ENCODE peak calls at places on chromosomes 5 and 9, in five cellular contexts. T is IMR-90, L is body of pancreas, O is OCI-LY7, V is upper lobe of right lung. S is an unnamed sample.

GRCh38 chr5:149995385-149996085 is 4.9 kb downstream of the TIGD6 start:
- DNase-seq in T (no peak), L (no peak), O (no peak), V (no peak), S (no peak)

GRCh38 chr5:23089316-23089715 is 236.2 kb upstream of the CDH12 start:
- DNase-seq in T (no peak), L (no peak), O (no peak), V (no peak), S (no peak)

GRCh38 chr9:15622596-15622995 is 69.8 kb downstream of the CCDC171 start:
- DNase-seq in T (peak), L (no peak), O (peak), V (no peak), S (no peak)

GRCh38 chr9:99184427-99185327 is 37.1 kb downstream of the ALG2 start:
- DNase-seq in T (peak), L (peak), O (peak), V (peak), S (peak)

GRCh38 chr5:55427157-55427556 is 107.6 kb downstream of the PLPP1 start:
- DNase-seq in T (peak), L (peak), O (no peak), V (no peak), S (no peak)

GRCh38 chr9:81819859-81820546 is 108.2 kb upstream of the SPATA31D4 start:
- DNase-seq in T (peak), L (peak), O (no peak), V (no peak), S (no peak)

GRCh38 chr9:137298983-137299521 is 3.0 kb downstream of the NRARP start:
- DNase-seq in T (no peak), L (peak), O (no peak), V (peak), S (no peak)

GRCh38 chr5:83957188-83957587 is 236.5 kb upstream of the HAPLN1 start:
- DNase-seq in T (peak), L (no peak), O (no peak), V (no peak), S (no peak)

GRCh38 chr9:129885018-129885669 is 49.9 kb downstream of the USP20 start:
- DNase-seq in T (no peak), L (peak), O (peak), V (peak), S (peak)

GRCh38 chr9:108967916-108968315 is 33.7 kb downstream of the ABITRAM start:
- DNase-seq in T (no peak), L (no peak), O (no peak), V (no peak), S (no peak)

GRCh38 chr5:113005454-113005853 is 28.9 kb downstream of the DCP2 start:
- DNase-seq in T (peak), L (no peak), O (no peak), V (no peak), S (no peak)

GRCh38 chr9:115250646-115251045 is 132.7 kb upstream of the TNC start:
- DNase-seq in T (peak), L (no peak), O (no peak), V (no peak), S (no peak)

GRCh38 chr5:132714456-132715307 is 22.7 kb downstream of the KIF3A start:
- DNase-seq in T (peak), L (no peak), O (peak), V (no peak), S (no peak)

GRCh38 chr9:128702445-128702948 is at the start of gene PKN3:
- DNase-seq in T (peak), L (peak), O (peak), V (peak), S (peak)

GRCh38 chr9:4886698-4887097 is 94.0 kb downstream of the RCL1 start:
- DNase-seq in T (no peak), L (no peak), O (no peak), V (no peak), S (no peak)

GRCh38 chr5:179558912-179559279 is 8.5 kb downstream of the RUFY1 start:
- DNase-seq in T (peak), L (peak), O (no peak), V (peak), S (peak)

GRCh38 chr5:138438724-138439536 is at the start of gene REEP2:
- DNase-seq in T (peak), L (peak), O (peak), V (peak), S (peak)

GRCh38 chr9:18791074-18791473 is 241.9 kb downstream of the SAXO1 start:
- DNase-seq in T (peak), L (no peak), O (peak), V (no peak), S (peak)

GRCh38 chr5:142888469-142889085 is 118.4 kb downstream of the ARHGAP26 start:
- DNase-seq in T (peak), L (peak), O (peak), V (no peak), S (peak)

GRCh38 chr5:173755319-173755718 is 132.8 kb upstream of the CPEB4 start:
- DNase-seq in T (no peak), L (no peak), O (no peak), V (no peak), S (no peak)

GRCh38 chr5:34001231-34001935 is 6.5 kb downstream of the AMACR start:
- DNase-seq in T (peak), L (peak), O (no peak), V (peak), S (no peak)

GRCh38 chr9:21454149-21454548 is 13.9 kb downstream of the IFNA1 start:
- DNase-seq in T (peak), L (no peak), O (no peak), V (no peak), S (no peak)

GRCh38 chr9:136387217-136387616 is 12.8 kb downstream of the SNAPC4 start:
- DNase-seq in T (no peak), L (no peak), O (no peak), V (no peak), S (no peak)

GRCh38 chr5:40399349-40399748 is 280.4 kb upstream of the PTGER4 start:
- DNase-seq in T (peak), L (no peak), O (no peak), V (no peak), S (no peak)

GRCh38 chr9:132211570-132211969 is 49.7 kb downstream of the NTNG2 start:
- DNase-seq in T (no peak), L (no peak), O (no peak), V (no peak), S (no peak)

GRCh38 chr9:113577525-113578261 is 114.2 kb downstream of the RGS3 start:
- DNase-seq in T (peak), L (peak), O (no peak), V (no peak), S (no peak)

GRCh38 chr5:60209146-60209840 is 315.8 kb upstream of the PDE4D start:
- DNase-seq in T (no peak), L (no peak), O (no peak), V (no peak), S (no peak)

GRCh38 chr5:60161340-60161934 is 267.9 kb upstream of the PDE4D start:
- DNase-seq in T (peak), L (no peak), O (peak), V (no peak), S (peak)

GRCh38 chr9:130243015-130243881 is 22.3 kb upstream of the HMCN2 start:
- DNase-seq in T (peak), L (peak), O (peak), V (peak), S (peak)

GRCh38 chr5:79617539-79617938 is 5.3 kb downstream of the TENT2 start:
- DNase-seq in T (no peak), L (no peak), O (no peak), V (no peak), S (no peak)

GRCh38 chr9:97788763-97789663 is 64.0 kb upstream of the FOXE1 start:
- DNase-seq in T (no peak), L (no peak), O (no peak), V (no peak), S (peak)

GRCh38 chr5:90558344-90559192 is at the start of gene ADGRV1:
- DNase-seq in T (peak), L (peak), O (no peak), V (peak), S (peak)

GRCh38 chr5:141686648-141687416 is 4.8 kb upstream of the ARAP3 start:
- DNase-seq in T (no peak), L (no peak), O (no peak), V (no peak), S (no peak)

GRCh38 chr5:102554728-102555127 is 55.9 kb upstream of the SLCO6A1 start:
- DNase-seq in T (no peak), L (no peak), O (peak), V (no peak), S (peak)

GRCh38 chr9:69204378-69204777 is 30.3 kb downstream of the TJP2 start:
- DNase-seq in T (no peak), L (no peak), O (no peak), V (no peak), S (no peak)

GRCh38 chr9:69202556-69202955 is 28.5 kb downstream of the TJP2 start:
- DNase-seq in T (no peak), L (no peak), O (no peak), V (no peak), S (no peak)

GRCh38 chr9:69206047-69206446 is 32.0 kb downstream of the TJP2 start:
- DNase-seq in T (no peak), L (no peak), O (no peak), V (no peak), S (no peak)

GRCh38 chr9:69207503-69207902 is 33.4 kb downstream of the TJP2 start:
- DNase-seq in T (no peak), L (peak), O (peak), V (no peak), S (no peak)

GRCh38 chr9:69204869-69205268 is 30.8 kb downstream of the TJP2 start:
- DNase-seq in T (peak), L (no peak), O (no peak), V (no peak), S (no peak)
- TF ChIP-seq CTCF in T (no peak), L (no peak), O (no peak), V (no peak), S (no peak)

DNA sequence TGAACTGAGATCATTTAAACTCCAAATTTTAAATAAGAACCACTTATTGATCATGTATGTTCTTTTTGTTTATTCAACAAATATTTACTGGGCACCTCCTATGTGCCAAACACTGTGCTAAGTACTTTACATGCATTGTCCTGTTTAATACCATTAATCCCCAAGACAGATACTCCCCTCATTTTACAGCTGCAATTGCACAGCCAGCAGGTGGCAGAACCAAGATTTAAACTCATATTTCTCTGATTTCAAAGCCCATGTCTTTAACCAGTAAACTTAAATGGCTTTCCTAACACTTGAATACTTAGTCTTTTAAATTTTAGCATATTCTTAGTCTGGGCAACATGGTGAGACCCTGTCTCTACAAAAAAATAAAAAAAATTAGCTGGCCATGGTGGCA is 43.4 kb upstream of the KIAA1958 start:
- DNase-seq in T (peak), L (no peak), O (peak), V (no peak), S (no peak)
- TF ChIP-seq CTCF in T (peak), L (peak), O (peak), V (peak), S (no peak)

DNA sequence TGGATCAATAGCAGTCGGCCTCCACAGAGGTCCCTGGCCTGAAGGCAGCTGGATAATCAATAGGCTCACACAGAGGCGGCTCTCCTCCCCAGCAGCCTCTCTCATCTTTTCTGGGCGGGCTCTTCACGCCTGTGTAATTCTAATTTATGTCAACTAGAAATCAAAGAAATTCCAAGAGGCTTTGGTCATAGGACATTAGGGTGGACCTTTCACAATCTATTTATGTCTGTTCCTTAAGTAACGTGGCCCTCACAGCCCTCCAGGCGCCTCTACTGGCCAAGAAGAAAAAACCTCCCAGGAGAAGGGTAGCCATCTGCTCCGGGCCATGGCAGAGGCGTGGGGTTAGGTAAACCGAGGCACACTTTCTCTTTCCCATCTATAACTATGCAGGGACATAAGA is 205.1 kb upstream of the EFNA5 start:
- DNase-seq in T (peak), L (no peak), O (no peak), V (no peak), S (peak)
- TF ChIP-seq CTCF in T (peak), L (no peak), O (no peak), V (peak), S (peak)

DNA sequence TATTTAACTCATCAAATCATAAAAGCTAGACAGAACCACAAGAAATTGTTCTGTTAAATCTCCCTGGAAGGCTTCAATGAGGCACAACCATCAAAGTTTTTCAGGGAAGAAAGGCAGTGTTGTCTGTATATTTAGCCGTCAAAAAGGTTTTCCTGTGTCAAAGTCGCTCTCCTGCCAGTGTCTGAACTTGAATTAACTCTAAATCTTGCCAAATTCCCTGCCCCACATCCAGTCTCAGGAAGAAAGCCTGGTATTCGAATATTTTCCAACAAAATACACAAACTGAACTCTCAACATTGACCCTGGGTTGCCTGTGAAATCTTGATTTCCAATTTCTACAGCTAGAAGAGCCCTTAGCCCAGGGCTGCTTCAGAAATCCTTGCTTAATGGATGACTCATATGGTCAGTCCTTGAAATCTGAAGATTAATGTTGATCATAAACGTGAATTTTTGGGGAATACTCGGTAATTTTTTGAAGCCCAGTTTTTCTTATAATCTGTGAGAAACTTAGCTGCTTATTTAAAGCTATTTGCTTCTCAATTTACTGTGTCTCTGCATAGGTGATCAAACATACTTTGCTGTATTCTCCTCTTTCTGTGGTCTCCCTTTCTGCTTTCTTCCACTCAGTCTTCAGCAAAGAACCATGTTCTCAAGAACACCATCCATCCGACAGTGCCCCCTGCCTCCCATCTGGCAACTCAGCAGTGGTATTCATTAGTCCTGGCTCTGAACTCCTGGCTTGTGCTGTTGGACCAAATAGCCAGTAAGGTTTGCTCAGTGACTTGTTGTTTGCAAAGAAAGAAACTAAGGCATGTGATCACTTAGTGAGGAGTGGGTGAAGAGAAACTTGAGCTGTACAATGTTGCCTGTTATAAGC is 58.9 kb downstream of the NREP start:
- DNase-seq in T (peak), L (no peak), O (peak), V (no peak), S (no peak)
- TF ChIP-seq CTCF in T (peak), L (no peak), O (peak), V (no peak), S (no peak)

GRCh38 chr5:2761921-2762488 is 10.5 kb upstream of the IRX2 start:
- DNase-seq in T (no peak), L (no peak), O (no peak), V (no peak), S (no peak)

GRCh38 chr5:2764581-2764980 is 13.1 kb upstream of the IRX2 start:
- DNase-seq in T (no peak), L (no peak), O (no peak), V (no peak), S (no peak)

GRCh38 chr5:2763533-2763794 is 12.0 kb upstream of the IRX2 start:
- DNase-seq in T (no peak), L (no peak), O (no peak), V (no peak), S (no peak)

GRCh38 chr5:2759696-2760461 is 8.4 kb upstream of the IRX2 start:
- DNase-seq in T (no peak), L (no peak), O (no peak), V (no peak), S (no peak)

GRCh38 chr5:2762744-2763532 is 11.5 kb upstream of the IRX2 start:
- DNase-seq in T (no peak), L (no peak), O (no peak), V (no peak), S (no peak)
- TF ChIP-seq CTCF in T (no peak), L (no peak), O (no peak), V (no peak), S (no peak)

GRCh38 chr9:133824802-133825186 is 86.6 kb upstream of the SARDH start:
- DNase-seq in T (no peak), L (no peak), O (no peak), V (no peak), S (no peak)

GRCh38 chr9:133822439-133823065 is 84.4 kb upstream of the SARDH start:
- DNase-seq in T (no peak), L (no peak), O (peak), V (no peak), S (no peak)

GRCh38 chr9:133823189-133824105 is 85.3 kb upstream of the SARDH start:
- DNase-seq in T (no peak), L (no peak), O (peak), V (no peak), S (no peak)

GRCh38 chr9:133825555-133826198 is 87.5 kb upstream of the SARDH start:
- DNase-seq in T (peak), L (no peak), O (no peak), V (no peak), S (no peak)

GRCh38 chr9:133824106-133824801 is 86.1 kb upstream of the SARDH start:
- DNase-seq in T (no peak), L (no peak), O (no peak), V (no peak), S (no peak)
- TF ChIP-seq CTCF in T (no peak), L (no peak), O (no peak), V (no peak), S (no peak)

GRCh38 chr9:100602302-100602930 is 24.5 kb downstream of the CAVIN4 start:
- DNase-seq in T (peak), L (peak), O (peak), V (no peak), S (peak)
- TF ChIP-seq CTCF in T (peak), L (peak), O (peak), V (peak), S (peak)

S was measured in Calu3.